ENCODE peak calls at places on chromosomes 11 and 22, in five cellular contexts. V, T, F, J and Q are unnamed samples.

GRCh38 chr11:94649254-94649653 is 82.1 kb downstream of the PIWIL4 start:
- DNase-seq in V (no peak), J (no peak), F (no peak), T (no peak), Q (no peak)

GRCh38 chr22:45631839-45632238 is 39.8 kb upstream of the ATXN10 start:
- DNase-seq in V (no peak), J (no peak), F (no peak), T (no peak), Q (no peak)

GRCh38 chr11:12446863-12447262 is 69.5 kb downstream of the PARVA start:
- DNase-seq in F (no peak), V (no peak), J (no peak), T (no peak), Q (no peak)

GRCh38 chr11:64179221-64179620 is 6.8 kb upstream of the STIP1 start:
- DNase-seq in V (no peak), J (no peak), T (no peak), F (no peak), Q (no peak)

GRCh38 chr11:112689851-112690250 is 271.4 kb upstream of the NCAM1 start:
- DNase-seq in J (no peak), F (no peak), T (no peak), V (no peak), Q (no peak)

GRCh38 chr11:127073621-127074020 is 73.1 kb upstream of the KIRREL3 start:
- DNase-seq in F (no peak), V (no peak), T (no peak), J (no peak), Q (no peak)

GRCh38 chr11:103893366-103893765 is 143.1 kb upstream of the DDI1 start:
- DNase-seq in T (no peak), J (no peak), V (no peak), F (no peak), Q (no peak)

GRCh38 chr22:47623056-47623739 is 860.7 kb downstream of the TBC1D22A start:
- DNase-seq in T (no peak), F (no peak), V (no peak), J (no peak), Q (no peak)

GRCh38 chr11:17014774-17015638 is 792 bp upstream of the PLEKHA7 start:
- DNase-seq in V (peak), J (no peak), F (peak), T (peak), Q (peak)

GRCh38 chr22:27149886-27150529 is 492.6 kb downstream of the MIAT start:
- DNase-seq in J (no peak), T (no peak), V (no peak), F (no peak), Q (no peak)

GRCh38 chr22:36860821-36861659 is at the start of gene NCF4:
- DNase-seq in T (no peak), F (no peak), V (no peak), J (peak), Q (no peak)

GRCh38 chr22:17013396-17014100 is 5.5 kb upstream of the GAB4 start:
- DNase-seq in F (no peak), J (no peak), V (no peak), T (no peak), Q (no peak)

GRCh38 chr11:45413156-45413833 is 127.2 kb upstream of the SYT13 start:
- DNase-seq in V (no peak), J (no peak), T (no peak), F (no peak), Q (no peak)

GRCh38 chr11:14645985-14646900 is 2.6 kb downstream of the PDE3B start:
- DNase-seq in V (no peak), T (no peak), F (no peak), J (no peak), Q (no peak)

GRCh38 chr11:85028329-85029101 is 598.6 kb downstream of the DLG2 start:
- DNase-seq in F (no peak), V (no peak), T (no peak), J (no peak), Q (no peak)

GRCh38 chr11:85685820-85686459 is at the start of gene CCDC89:
- DNase-seq in J (no peak), V (peak), F (no peak), T (peak), Q (peak)

GRCh38 chr11:115500547-115501503 is 3.4 kb downstream of the CADM1 start:
- DNase-seq in V (no peak), F (no peak), T (peak), J (no peak), Q (peak)

GRCh38 chr22:47225931-47226633 is 463.6 kb downstream of the TBC1D22A start:
- DNase-seq in J (no peak), F (no peak), T (no peak), V (no peak), Q (no peak)

GRCh38 chr22:46056169-46057041 is 79.4 kb upstream of the WNT7B start:
- DNase-seq in V (no peak), T (no peak), F (no peak), J (no peak), Q (no peak)

GRCh38 chr11:75572744-75573143 is 10.7 kb downstream of the SERPINH1 start:
- DNase-seq in J (no peak), V (no peak), T (no peak), F (no peak), Q (no peak)

GRCh38 chr11:126676536-126676935 is 321.1 kb downstream of the ST3GAL4 start:
- DNase-seq in F (no peak), T (no peak), V (no peak), J (no peak), Q (no peak)

GRCh38 chr11:95111923-95112540 is 22.4 kb downstream of the ENDOD1 start:
- DNase-seq in J (no peak), V (no peak), F (no peak), T (no peak), Q (no peak)

GRCh38 chr11:76047231-76047630 is 159.1 kb downstream of the WNT11 start:
- DNase-seq in V (no peak), F (no peak), J (no peak), T (no peak), Q (no peak)

GRCh38 chr22:23064381-23065068 is 5.8 kb upstream of the GNAZ start:
- DNase-seq in V (no peak), J (no peak), T (no peak), F (no peak), Q (no peak)

GRCh38 chr22:50189849-50190181 is 4.1 kb downstream of the TRABD start:
- DNase-seq in T (no peak), J (no peak), F (no peak), V (no peak), Q (no peak)

GRCh38 chr11:4068962-4069361 is 25.6 kb upstream of the RRM1 start:
- DNase-seq in V (no peak), T (no peak), F (no peak), J (no peak), Q (no peak)

GRCh38 chr11:128520206-128520885 is 67.0 kb downstream of the ETS1 start:
- DNase-seq in T (no peak), V (no peak), J (no peak), F (no peak), Q (no peak)

GRCh38 chr11:92837595-92837994 is 131.9 kb upstream of the MTNR1B start:
- DNase-seq in T (no peak), J (no peak), F (no peak), V (no peak), Q (no peak)

GRCh38 chr11:67463680-67464410 is 5.2 kb downstream of the TMEM134 start:
- DNase-seq in T (peak), J (no peak), V (peak), F (peak), Q (no peak)

GRCh38 chr22:21762712-21763581 is 27.4 kb upstream of the YPEL1 start:
- DNase-seq in V (no peak), F (no peak), J (no peak), T (no peak), Q (no peak)

GRCh38 chr11:48150213-48150612 is 66.4 kb upstream of the OR4B1 start:
- DNase-seq in J (no peak), T (no peak), F (no peak), V (no peak), Q (no peak)

GRCh38 chr11:116317212-116317611 is 455.6 kb downstream of the BUD13 start:
- DNase-seq in T (no peak), V (no peak), F (no peak), J (no peak), Q (peak)

GRCh38 chr11:78801161-78801884 is 226.7 kb upstream of the NARS2 start:
- DNase-seq in J (no peak), T (no peak), V (peak), F (no peak), Q (no peak)

GRCh38 chr22:40512426-40513136 is 123.9 kb downstream of the MRTFA start:
- DNase-seq in F (no peak), V (peak), T (peak), J (no peak), Q (no peak)

GRCh38 chr11:91773090-91773489 is 451.5 kb upstream of the FAT3 start:
- DNase-seq in J (no peak), F (no peak), T (no peak), V (peak), Q (peak)

GRCh38 chr11:45901646-45902045 is 5.4 kb downstream of the FREY1 start:
- DNase-seq in V (no peak), J (no peak), T (no peak), F (no peak), Q (no peak)

GRCh38 chr11:95682552-95682951 is 107.0 kb downstream of the FAM76B start:
- DNase-seq in T (no peak), J (no peak), V (no peak), F (no peak), Q (no peak)

GRCh38 chr11:103111400-103111799 is 2.2 kb downstream of the DYNC2H1 start:
- DNase-seq in J (no peak), V (no peak), F (no peak), T (no peak), Q (no peak)

DNA sequence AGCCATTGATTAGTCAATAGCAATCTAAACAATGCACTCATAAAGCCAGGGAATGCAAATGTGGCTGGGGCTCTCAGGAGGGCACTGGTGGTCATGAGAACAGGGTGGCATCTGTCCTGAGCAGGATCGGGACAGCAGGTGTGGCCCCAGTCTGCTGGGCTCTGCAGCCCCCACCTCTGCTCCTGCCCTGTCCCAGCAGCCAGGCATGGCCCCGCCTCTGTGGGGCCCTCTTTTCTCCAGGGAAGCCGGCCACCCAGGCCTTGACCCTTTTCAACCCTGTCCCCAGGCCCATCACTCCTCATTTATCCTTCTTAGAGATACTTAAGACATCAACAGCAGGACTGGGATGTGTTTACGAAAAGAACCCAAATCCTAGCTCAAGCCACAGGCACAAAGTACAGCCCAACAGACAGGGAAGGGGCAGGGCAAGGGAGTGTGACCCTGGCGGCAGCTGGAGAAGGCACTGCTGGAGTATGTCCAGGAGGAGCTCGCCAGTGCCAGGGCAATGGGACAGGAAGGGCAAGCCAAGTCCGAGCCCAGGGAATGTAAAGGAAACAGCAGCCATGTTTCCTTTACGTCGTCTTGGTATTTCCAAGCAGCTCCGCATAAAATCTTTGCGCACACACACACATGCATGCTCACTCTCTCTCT is 59.9 kb downstream of the DGCR2 start:
- DNase-seq in T (no peak), V (no peak), J (no peak), F (no peak), Q (no peak)
- TF ChIP-seq JUNB in T (no peak), V (no peak), J (no peak), F (no peak), Q (no peak)

GRCh38 chr11:120543816-120544215 is 32.3 kb downstream of the GRIK4 start:
- DNase-seq in F (no peak), T (no peak), J (no peak), V (no peak), Q (no peak)

GRCh38 chr11:120547301-120547700 is 35.8 kb downstream of the GRIK4 start:
- DNase-seq in J (no peak), T (no peak), F (no peak), V (no peak), Q (no peak)

GRCh38 chr11:120547871-120548681 is 36.5 kb downstream of the GRIK4 start:
- DNase-seq in T (peak), V (peak), F (no peak), J (no peak), Q (peak)

GRCh38 chr11:120546312-120547205 is 35.0 kb downstream of the GRIK4 start:
- DNase-seq in F (no peak), T (no peak), J (no peak), V (peak), Q (peak)

GRCh38 chr11:120545813-120546212 is 34.3 kb downstream of the GRIK4 start:
- DNase-seq in F (no peak), V (no peak), T (no peak), J (no peak), Q (no peak)
- TF ChIP-seq REST in F (no peak), V (no peak), T (no peak), J (no peak), Q (no peak)

GRCh38 chr11:528815-529728 is 6.3 kb downstream of the HRAS start:
- DNase-seq in F (peak), T (no peak), J (no peak), V (no peak), Q (no peak)
- TF ChIP-seq JUNB in F (no peak), T (no peak), J (no peak), V (no peak), Q (no peak)

GRCh38 chr22:41842996-41843970 is 10.4 kb downstream of the SREBF2 start:
- DNase-seq in J (no peak), T (peak), F (no peak), V (no peak), Q (no peak)
- TF ChIP-seq REST in J (no peak), T (no peak), F (no peak), V (no peak), Q (no peak)

GRCh38 chr11:121797496-121797895 is 318.5 kb downstream of the BLID start:
- DNase-seq in T (no peak), F (no peak), J (no peak), V (no peak), Q (no peak)

GRCh38 chr11:121802542-121802941 is 313.5 kb downstream of the BLID start:
- DNase-seq in V (no peak), T (no peak), J (no peak), F (no peak), Q (peak)

GRCh38 chr11:121801796-121802195 is 314.2 kb downstream of the BLID start:
- DNase-seq in V (no peak), F (no peak), J (no peak), T (no peak), Q (peak)

GRCh38 chr11:121800704-121801516 is 315.1 kb downstream of the BLID start:
- DNase-seq in J (no peak), F (no peak), V (no peak), T (no peak), Q (peak)

GRCh38 chr11:121800240-121800639 is 315.8 kb downstream of the BLID start:
- DNase-seq in T (no peak), F (no peak), V (no peak), J (no peak), Q (peak)
- TF ChIP-seq JUNB in T (no peak), F (no peak), V (no peak), J (no peak), Q (no peak)